ENCODE peak calls at places on chromosomes 6 and 20, in four cellular contexts. F is endothelial cell of umbilical vein, T is IMR-90, S is K562. Y is an unnamed sample.

GRCh38 chr20:15613530-15613929 is 959.7 kb downstream of the KIF16B start:
- DNase-seq in S (no peak), T (peak; percentile 21), F (no peak), Y (no peak)

GRCh38 chr6:53910834-53911233 is 116.0 kb downstream of the LRRC1 start:
- DNase-seq in T (no peak), S (no peak), F (peak; percentile 97), Y (no peak)

GRCh38 chr6:164034602-164035140 is 620.2 kb downstream of the QKI start:
- DNase-seq in S (no peak), F (no peak), T (no peak), Y (no peak)

GRCh38 chr20:56328861-56329260 is 29.9 kb upstream of the FAM210B start:
- DNase-seq in F (no peak), T (peak; percentile 8), S (peak; percentile 22), Y (no peak)

GRCh38 chr20:21528870-21529269 is 15.0 kb upstream of the NKX2-2 start:
- DNase-seq in S (no peak), T (no peak), F (no peak), Y (no peak)

GRCh38 chr6:137724495-137725211 is 142.4 kb upstream of the TNFAIP3 start:
- DNase-seq in S (no peak), F (no peak), T (no peak), Y (no peak)

GRCh38 chr6:138691595-138692057 is 81.9 kb upstream of the CCDC28A start:
- DNase-seq in F (peak; percentile 66), S (no peak), T (peak; percentile 77), Y (no peak)

GRCh38 chr6:145137425-145137824 is 597.9 kb downstream of the EPM2A start:
- DNase-seq in F (peak; percentile 29), T (peak; percentile 38), S (peak; percentile 1), Y (no peak)

GRCh38 chr20:2814587-2815051 is at the start of gene C20orf141:
- DNase-seq in T (peak; percentile 99), S (peak; percentile 68), F (peak; percentile 40), Y (peak; percentile 86)

GRCh38 chr20:49697071-49697470 is 16.6 kb downstream of the B4GALT5 start:
- DNase-seq in T (no peak), F (no peak), S (no peak), Y (no peak)

GRCh38 chr20:49690899-49691620 is 22.6 kb downstream of the B4GALT5 start:
- DNase-seq in F (peak; percentile 89), S (peak; percentile 57), T (peak; percentile 69), Y (no peak)

GRCh38 chr20:48825551-48825885 is 2.3 kb downstream of the PREX1 start:
- DNase-seq in F (no peak), S (no peak), T (no peak), Y (no peak)

DNA sequence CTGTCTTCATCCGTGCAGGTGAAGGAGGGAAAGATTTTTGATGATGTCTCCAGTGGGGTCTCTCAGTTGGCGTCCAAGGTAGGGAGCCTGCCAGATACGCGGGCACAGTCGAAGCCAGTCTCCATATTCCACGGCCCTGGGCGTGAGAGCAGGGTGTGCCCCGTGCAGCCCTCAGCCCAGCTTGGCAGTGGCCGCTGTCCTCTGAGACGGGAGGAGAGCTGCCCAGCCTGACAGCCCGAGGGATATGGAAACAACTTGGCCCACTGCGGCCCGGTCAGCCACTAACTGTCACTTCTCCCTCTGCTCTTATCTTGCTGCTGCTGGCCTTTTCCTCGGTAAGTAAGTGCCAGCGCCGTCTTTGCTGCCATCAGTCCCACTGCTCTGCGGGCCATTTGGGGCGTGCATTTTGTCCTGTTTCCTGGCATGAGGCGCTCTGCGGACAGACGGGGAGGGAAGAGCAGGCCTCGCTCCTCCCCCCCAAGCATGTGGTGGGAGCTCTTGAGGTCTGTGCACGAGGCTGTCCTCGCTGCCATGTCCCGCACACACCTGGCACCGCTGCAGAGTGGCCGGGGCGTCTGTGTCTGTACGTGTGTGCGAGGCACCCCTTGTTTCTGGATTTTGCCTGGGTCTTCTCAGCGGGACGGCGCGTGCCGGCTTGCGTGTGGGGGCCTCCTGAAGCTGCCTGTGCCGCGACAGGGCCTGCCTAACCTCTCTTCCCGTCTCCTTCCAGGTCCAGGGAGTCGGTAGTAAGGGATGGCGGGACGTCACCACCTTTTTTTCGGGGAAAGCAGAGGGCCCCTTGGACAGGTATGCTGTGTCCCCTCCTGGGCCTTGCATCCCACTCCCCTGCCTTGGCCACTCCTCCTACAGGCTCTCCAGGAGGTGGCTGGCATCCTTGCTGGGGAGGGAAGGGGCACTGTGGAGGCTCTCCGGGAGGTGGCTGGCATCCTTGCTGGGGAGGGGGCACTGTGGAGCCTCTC is 7.1 kb upstream of the COL20A1 start:
- DNase-seq in F (no peak), T (no peak), S (no peak), Y (no peak)
- H3K36me3 ChIP-seq in F (peaks cover 41% of the 10 kb centered on the region), T (peaks cover 77% of the 10 kb centered on the region), S (peaks cover 66% of the 10 kb centered on the region), Y (peaks cover 38% of the 10 kb centered on the region)

GRCh38 chr6:31663961-31664789 is 622 bp downstream of the GPANK1 start:
- DNase-seq in S (peak; percentile 92), T (peak; percentile 89), F (peak; percentile 51), Y (no peak)
- H3K9me1 ChIP-seq in S (no peaks in the 10 kb centered on the region), T (peaks cover 3% of the 10 kb centered on the region), F (no peaks in the 10 kb centered on the region), Y (no peaks in the 10 kb centered on the region)

GRCh38 chr6:3017304-3017703 is 17.6 kb downstream of the NQO2 start:
- DNase-seq in S (no peak), F (no peak), T (no peak), Y (no peak)
- H3K36me3 ChIP-seq in S (peaks cover 83% of the 10 kb centered on the region), F (no peaks in the 10 kb centered on the region), T (peaks cover 28% of the 10 kb centered on the region), Y (peaks cover 1% of the 10 kb centered on the region)

GRCh38 chr6:19557191-19557590 is 280.0 kb upstream of the ID4 start:
- DNase-seq in S (no peak), T (no peak), F (no peak), Y (no peak)
- H3K9me1 ChIP-seq in S (no peaks in the 10 kb centered on the region), T (no peaks in the 10 kb centered on the region), F (no peaks in the 10 kb centered on the region), Y (no peaks in the 10 kb centered on the region)